ENCODE peak calls at places on chromosomes 12 and 14, in six cellular contexts. S is colonic mucosa, Y is left ventricle myocardium inferior, H is cardiac muscle cell, B is adrenal gland, Z is endothelial cell of umbilical vein. E is an unnamed sample.

GRCh38 chr14:56632192-56632591 is 52.6 kb downstream of the TMEM260 start:
- DNase-seq in S (no peak), Y (no peak), Z (no peak), B (no peak), H (no peak), E (no peak)

GRCh38 chr14:78010688-78011087 is 159.5 kb upstream of the NRXN3 start:
- DNase-seq in Y (no peak), H (peak), S (no peak), Z (no peak), B (no peak), E (no peak)

GRCh38 chr12:22046090-22046967 is at the start of gene CMAS:
- DNase-seq in B (peak), H (peak), Z (peak), Y (peak), S (peak), E (peak)

GRCh38 chr12:6855322-6855721 is 3.4 kb downstream of the USP5 start:
- DNase-seq in S (no peak), B (no peak), Z (no peak), H (no peak), Y (no peak), E (no peak)

GRCh38 chr12:25422241-25422640 is 130.8 kb downstream of the LMNTD1 start:
- DNase-seq in Z (no peak), H (no peak), B (no peak), Y (no peak), S (no peak), E (no peak)

GRCh38 chr12:103475073-103475472 is 20.7 kb downstream of the C12orf42 start:
- DNase-seq in Z (no peak), B (no peak), Y (no peak), H (no peak), S (no peak), E (no peak)

GRCh38 chr12:58557156-58557555 is 363.1 kb downstream of the LRIG3 start:
- DNase-seq in H (peak), B (no peak), Z (peak), Y (no peak), S (no peak), E (no peak)

GRCh38 chr14:50677527-50678063 is 9.5 kb upstream of the SAV1 start:
- DNase-seq in S (no peak), Y (no peak), H (peak), Z (peak), B (no peak), E (no peak)

GRCh38 chr12:52493172-52493571 is at the start of gene KRT6A:
- DNase-seq in Y (no peak), S (no peak), H (no peak), Z (no peak), B (no peak), E (no peak)

GRCh38 chr14:93655078-93655750 is 133.1 kb downstream of the PRIMA1 start:
- DNase-seq in Y (no peak), S (peak), Z (peak), H (peak), B (peak), E (no peak)

GRCh38 chr12:131752457-131752856 is 41.6 kb downstream of the SFSWAP start:
- DNase-seq in B (no peak), Y (no peak), S (no peak), Z (no peak), H (no peak), E (no peak)

GRCh38 chr12:29593001-29593400 is 95.5 kb upstream of the OVCH1 start:
- DNase-seq in B (no peak), H (no peak), Y (no peak), Z (no peak), S (no peak), E (no peak)

GRCh38 chr12:66823857-66824570 is 145.1 kb upstream of the GRIP1 start:
- DNase-seq in Z (no peak), Y (no peak), H (no peak), B (no peak), S (no peak), E (no peak)

GRCh38 chr12:66819587-66819986 is 140.7 kb upstream of the GRIP1 start:
- DNase-seq in Y (no peak), H (no peak), B (no peak), S (no peak), Z (no peak), E (no peak)

DNA sequence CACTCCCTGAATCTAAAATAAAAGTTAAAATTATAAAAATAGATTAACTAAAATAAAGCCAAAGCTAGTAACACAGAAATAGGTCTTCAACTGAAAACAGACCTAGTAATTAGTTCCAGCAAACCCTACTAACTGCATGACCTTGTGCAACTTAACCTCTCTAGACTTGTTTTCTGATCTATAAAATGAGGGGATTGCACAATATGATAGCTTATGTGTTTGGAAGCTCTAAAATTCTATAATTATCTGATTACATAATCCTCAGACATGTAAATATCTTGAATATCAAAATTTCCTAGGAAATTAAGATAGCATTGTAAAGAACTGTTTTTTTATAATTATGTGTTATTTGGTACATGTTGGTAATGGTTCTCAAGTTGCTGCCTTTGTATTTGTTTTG is 144.1 kb upstream of the GRIP1 start:
- DNase-seq in Z (no peak), Y (no peak), S (no peak), B (no peak), H (no peak), E (no peak)
- H3K27ac ChIP-seq in Z (no peak), Y (no peak), S (no peak), B (no peak), H (no peak), E (no peak)

DNA sequence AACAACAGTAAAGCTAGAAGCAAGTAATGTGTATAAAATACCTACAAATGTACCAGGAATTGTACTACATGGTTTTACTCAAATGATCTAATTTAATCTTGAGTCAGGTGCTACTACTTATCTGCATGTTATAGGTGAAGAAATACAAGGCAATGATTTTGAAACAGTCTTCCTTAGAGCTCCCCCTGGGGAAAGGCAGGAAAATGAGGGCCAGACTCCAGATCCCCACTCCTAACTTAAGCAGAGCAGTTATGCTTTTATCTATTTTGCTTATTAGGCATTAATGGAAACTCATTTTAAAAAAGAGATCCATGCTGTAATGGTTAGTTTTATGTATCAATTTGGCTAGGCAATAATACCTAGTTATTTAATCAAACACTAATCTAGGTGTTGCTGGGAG is 109.3 kb upstream of the CPSF6 start:
- DNase-seq in B (no peak), S (no peak), Z (no peak), Y (no peak), H (peak), E (no peak)
- TF ChIP-seq CTCF in B (no peak), S (no peak), Z (no peak), Y (no peak), H (peak), E (no peak)

GRCh38 chr14:105471823-105472495 is 2.7 kb upstream of the CRIP2 start:
- DNase-seq in B (no peak), H (no peak), Z (no peak), Y (peak), S (no peak), E (no peak)

GRCh38 chr14:105473677-105474477 is 744 bp upstream of the CRIP2 start:
- DNase-seq in Z (peak), Y (peak), H (peak), B (peak), S (peak), E (peak)

GRCh38 chr14:105474478-105475268 is at the start of gene CRIP2:
- DNase-seq in Z (peak), H (peak), Y (peak), S (no peak), B (no peak), E (no peak)

GRCh38 chr14:105472496-105472991 is 2.1 kb upstream of the CRIP2 start:
- DNase-seq in Z (no peak), H (no peak), Y (peak), S (no peak), B (no peak), E (no peak)

DNA sequence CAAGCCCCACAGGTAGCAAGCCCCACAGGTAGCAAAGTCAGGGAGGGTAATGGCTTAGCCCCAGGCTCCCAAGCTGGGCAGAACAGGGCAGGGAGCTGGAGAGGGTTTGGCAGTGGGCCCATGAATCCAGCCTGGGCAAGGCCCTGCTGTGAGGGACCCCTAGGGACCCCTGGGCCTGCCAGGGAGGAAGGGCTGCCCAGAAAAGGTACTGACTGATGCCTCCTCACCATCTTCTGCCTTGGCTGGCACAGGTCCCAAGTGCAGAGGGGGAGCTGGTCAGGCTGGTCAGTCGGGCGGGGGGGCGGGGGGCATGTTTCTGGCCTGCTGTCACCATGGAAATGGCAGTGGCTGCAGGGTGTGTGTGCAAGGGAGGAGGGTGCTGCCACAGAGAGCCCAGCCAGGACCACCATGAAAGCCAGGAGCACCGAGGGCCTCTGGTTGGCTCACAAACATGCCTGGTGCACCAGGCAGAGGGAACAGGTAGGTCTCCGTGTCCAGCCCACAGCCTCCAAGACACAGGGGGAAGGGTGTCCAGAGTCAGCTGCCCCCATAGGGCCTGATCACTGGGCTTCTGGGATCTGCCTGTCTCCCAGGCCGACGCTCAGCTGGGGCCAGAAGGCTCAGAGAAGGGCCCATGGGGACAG is 1.5 kb upstream of the CRIP2 start:
- DNase-seq in S (no peak), H (no peak), Z (no peak), B (no peak), Y (peak), E (no peak)
- H3K4me3 ChIP-seq in S (no peak), H (peak), Z (no peak), B (no peak), Y (peak), E (no peak)

DNA sequence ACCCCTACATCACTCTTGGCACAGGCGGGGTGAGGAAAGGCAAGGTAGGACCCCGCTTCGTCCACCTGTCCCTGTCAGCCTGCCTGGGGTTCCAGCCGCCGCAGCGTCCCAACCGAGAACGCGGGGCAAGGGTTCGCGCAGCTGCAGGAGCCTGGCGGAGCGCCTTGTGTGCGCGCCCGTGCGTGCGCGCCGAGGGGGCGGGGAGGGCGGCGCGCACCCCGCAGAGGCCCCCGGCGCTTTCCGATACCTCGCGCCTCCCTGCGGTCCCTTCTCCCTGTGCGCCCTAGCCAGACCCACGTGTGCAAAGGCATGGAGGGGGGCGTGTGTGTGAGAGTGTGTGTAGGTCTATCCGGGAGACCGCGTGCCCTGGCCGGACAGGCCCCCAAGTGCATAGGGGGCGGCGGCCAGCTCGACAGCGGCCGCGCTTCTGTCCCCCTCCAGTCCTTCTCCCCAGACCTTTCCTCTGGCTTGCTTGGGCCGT is 122.4 kb downstream of the TSPAN9 start:
- DNase-seq in S (no peak), B (no peak), Z (no peak), Y (no peak), H (peak), E (no peak)
- H3K27ac ChIP-seq in S (no peak), B (no peak), Z (no peak), Y (peak), H (peak), E (peak)

DNA sequence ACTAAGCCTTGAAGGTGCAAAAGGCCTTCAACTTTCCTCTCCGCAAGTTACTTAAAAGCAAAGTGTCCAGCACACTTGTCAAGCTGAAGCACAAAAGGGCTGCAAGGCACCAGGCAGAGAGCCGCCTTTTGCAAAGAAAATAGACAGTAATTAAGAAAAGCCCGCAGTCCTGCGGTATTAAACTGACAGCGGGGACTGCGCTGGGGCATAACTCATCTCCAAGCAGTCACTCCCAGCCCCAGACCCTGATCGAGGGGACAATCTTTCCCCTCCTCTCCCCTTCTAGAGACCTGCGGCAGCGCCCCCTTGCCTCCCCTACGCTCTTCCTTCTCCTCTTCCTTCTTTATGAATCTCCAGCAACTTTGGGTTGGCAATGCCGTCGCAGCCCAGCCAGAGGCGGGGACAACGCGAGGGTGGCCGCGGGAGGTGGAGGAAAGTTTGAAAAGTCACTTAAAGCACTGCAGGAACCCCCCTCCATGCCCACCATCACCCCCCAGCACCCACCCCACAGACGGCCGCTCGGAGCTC is 200.9 kb upstream of the CAND1 start:
- DNase-seq in H (no peak), Y (no peak), Z (no peak), S (peak), B (peak), E (no peak)
- TF ChIP-seq CTCF in H (no peak), Y (no peak), Z (no peak), S (no peak), B (no peak), E (no peak)

GRCh38 chr12:116628989-116629388 is 69.8 kb downstream of the MAP1LC3B2 start:
- DNase-seq in S (no peak), B (no peak), Y (no peak), H (no peak), Z (no peak), E (no peak)

GRCh38 chr12:116631619-116632018 is 72.4 kb downstream of the MAP1LC3B2 start:
- DNase-seq in S (no peak), Y (no peak), B (no peak), Z (no peak), H (no peak), E (no peak)

GRCh38 chr12:116628450-116628793 is 69.2 kb downstream of the MAP1LC3B2 start:
- DNase-seq in B (no peak), Z (no peak), H (no peak), Y (no peak), S (no peak), E (no peak)

GRCh38 chr12:116630762-116631161 is 71.6 kb downstream of the MAP1LC3B2 start:
- DNase-seq in B (no peak), H (no peak), Z (no peak), S (peak), Y (no peak), E (no peak)

GRCh38 chr12:116629451-116629850 is 70.3 kb downstream of the MAP1LC3B2 start:
- DNase-seq in S (no peak), H (no peak), B (no peak), Y (no peak), Z (no peak), E (no peak)
- H3K4me3 ChIP-seq in S (no peak), H (no peak), B (no peak), Y (no peak), Z (no peak), E (no peak)